ENCODE peak calls at places on chromosome 1, in four cellular contexts. One of them, this sample, is unnamed.

GRCh38 chr1:244271004-244271403 is 180.7 kb downstream of the ADSS2 start:
- DNase-seq in adrenal gland: no peak
- DNase-seq in PC-3: no peak
- DNase-seq in small intestine: no peak
- DNase-seq in this sample: no peak

GRCh38 chr1:62271932-62272728 is 47.1 kb downstream of the KANK4 start:
- DNase-seq in adrenal gland: peak; percentile 13
- DNase-seq in PC-3: no peak
- DNase-seq in small intestine: no peak
- DNase-seq in this sample: no peak

GRCh38 chr1:85583355-85584263 is 3.0 kb downstream of the CCN1 start:
- DNase-seq in adrenal gland: no peak
- DNase-seq in PC-3: peak; percentile 32
- DNase-seq in small intestine: no peak
- DNase-seq in this sample: no peak

GRCh38 chr1:202130275-202130646 is 7.5 kb downstream of the GPR37L1 start:
- DNase-seq in adrenal gland: peak; percentile 61
- DNase-seq in PC-3: no peak
- DNase-seq in small intestine: no peak
- DNase-seq in this sample: no peak

GRCh38 chr1:45815667-45816458 is 12.5 kb downstream of the MAST2 start:
- DNase-seq in adrenal gland: peak; percentile 56
- DNase-seq in PC-3: peak; percentile 71
- DNase-seq in small intestine: no peak
- DNase-seq in this sample: no peak

GRCh38 chr1:214248294-214249082 is 32.5 kb upstream of the SMYD2 start:
- DNase-seq in adrenal gland: no peak
- DNase-seq in PC-3: peak; percentile 19
- DNase-seq in small intestine: no peak
- DNase-seq in this sample: no peak

GRCh38 chr1:25702101-25702775 is 85.6 kb downstream of the MAN1C1 start:
- DNase-seq in adrenal gland: no peak
- DNase-seq in PC-3: no peak
- DNase-seq in small intestine: no peak
- DNase-seq in this sample: peak; percentile 93

GRCh38 chr1:245054105-245054831 is 100.5 kb upstream of the KIF26B start:
- DNase-seq in adrenal gland: no peak
- DNase-seq in PC-3: no peak
- DNase-seq in small intestine: no peak
- DNase-seq in this sample: no peak

GRCh38 chr1:11539850-11540772 is 61.2 kb downstream of the DISP3 start:
- DNase-seq in adrenal gland: no peak
- DNase-seq in PC-3: no peak
- DNase-seq in small intestine: no peak
- DNase-seq in this sample: no peak

GRCh38 chr1:180627411-180627810 is 4.4 kb upstream of the XPR1 start:
- DNase-seq in adrenal gland: no peak
- DNase-seq in PC-3: no peak
- DNase-seq in small intestine: no peak
- DNase-seq in this sample: no peak

GRCh38 chr1:99599678-99600175 is 46.2 kb upstream of the PALMD start:
- DNase-seq in adrenal gland: peak; percentile 98
- DNase-seq in PC-3: peak; percentile 84
- DNase-seq in small intestine: no peak
- DNase-seq in this sample: peak; percentile 6

GRCh38 chr1:235296729-235297128 is 31.2 kb downstream of the ARID4B start:
- DNase-seq in adrenal gland: no peak
- DNase-seq in PC-3: no peak
- DNase-seq in small intestine: no peak
- DNase-seq in this sample: no peak

GRCh38 chr1:119633575-119634325 is 14.3 kb downstream of the ZNF697 start:
- DNase-seq in adrenal gland: no peak
- DNase-seq in PC-3: no peak
- DNase-seq in small intestine: no peak
- DNase-seq in this sample: no peak

DNA sequence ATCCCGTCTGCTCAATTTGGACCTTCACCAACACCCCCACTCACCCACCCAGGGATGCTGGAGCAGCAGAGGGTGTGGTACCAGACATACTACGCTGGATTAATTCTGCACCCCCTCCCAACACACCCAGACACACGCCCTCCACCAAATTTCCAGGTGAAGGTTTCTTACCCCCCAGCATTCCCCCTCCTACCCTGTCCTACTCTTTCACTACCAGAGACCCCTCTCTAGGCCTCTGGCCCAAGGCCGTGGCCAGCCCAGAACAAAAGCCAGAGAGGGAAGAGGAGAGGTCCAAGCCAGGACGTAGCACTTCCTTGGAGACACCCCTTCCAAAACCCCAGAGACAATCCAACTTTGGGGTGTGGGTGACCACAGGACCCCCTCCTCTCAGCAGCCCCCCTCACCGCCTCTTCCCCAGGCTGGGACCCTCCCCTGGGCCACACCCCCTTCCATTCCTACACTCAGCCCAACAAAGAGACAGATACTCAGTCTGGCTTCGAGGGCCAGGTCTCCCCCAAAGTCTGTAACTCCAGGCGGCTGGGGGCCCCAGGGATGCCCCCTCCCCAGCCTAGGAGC is 1.6 kb downstream of the MEX3A start:
- DNase-seq in adrenal gland: no peak
- DNase-seq in PC-3: no peak
- DNase-seq in small intestine: no peak
- DNase-seq in this sample: no peak
- H3K4me3 ChIP-seq in adrenal gland: no peak overlapping the region
- H3K4me3 ChIP-seq in PC-3: peak overlapping the region; percentile 78
- H3K4me3 ChIP-seq in small intestine: no peak overlapping the region
- H3K4me3 ChIP-seq in this sample: peak overlapping the region; percentile 93

GRCh38 chr1:42524330-42524729 is 61.2 kb downstream of the CCDC30 start:
- DNase-seq in adrenal gland: no peak
- DNase-seq in PC-3: no peak
- DNase-seq in small intestine: no peak
- DNase-seq in this sample: no peak

GRCh38 chr1:42523171-42523570 is 60.1 kb downstream of the CCDC30 start:
- DNase-seq in adrenal gland: no peak
- DNase-seq in PC-3: no peak
- DNase-seq in small intestine: no peak
- DNase-seq in this sample: no peak

DNA sequence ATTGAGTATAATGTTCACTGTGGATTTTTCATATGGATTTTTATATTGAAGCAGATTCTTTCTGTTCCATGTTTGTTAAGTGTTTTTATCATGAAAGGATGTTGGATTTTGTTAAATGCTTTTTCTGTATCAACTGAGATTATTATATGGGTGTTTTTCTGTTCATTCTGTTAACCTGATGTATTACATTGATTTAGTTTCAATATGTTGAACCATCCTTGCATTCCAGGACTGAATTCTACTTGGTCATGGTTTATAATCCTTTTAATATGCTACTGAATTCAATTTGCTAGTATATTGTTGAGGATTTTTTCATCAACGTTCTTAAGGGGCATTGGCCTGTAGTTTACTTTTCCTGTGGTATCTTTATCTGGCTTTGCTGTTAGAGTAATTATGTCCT is 55.8 kb downstream of the CCDC30 start:
- DNase-seq in adrenal gland: no peak
- DNase-seq in PC-3: no peak
- DNase-seq in small intestine: no peak
- DNase-seq in this sample: no peak
- H3K9me3 ChIP-seq in adrenal gland: no peaks in the 10 kb centered on the region
- H3K9me3 ChIP-seq in PC-3: peaks cover 13% of the 10 kb centered on the region
- H3K9me3 ChIP-seq in small intestine: no peaks in the 10 kb centered on the region
- H3K9me3 ChIP-seq in this sample: peaks cover 31% of the 10 kb centered on the region

DNA sequence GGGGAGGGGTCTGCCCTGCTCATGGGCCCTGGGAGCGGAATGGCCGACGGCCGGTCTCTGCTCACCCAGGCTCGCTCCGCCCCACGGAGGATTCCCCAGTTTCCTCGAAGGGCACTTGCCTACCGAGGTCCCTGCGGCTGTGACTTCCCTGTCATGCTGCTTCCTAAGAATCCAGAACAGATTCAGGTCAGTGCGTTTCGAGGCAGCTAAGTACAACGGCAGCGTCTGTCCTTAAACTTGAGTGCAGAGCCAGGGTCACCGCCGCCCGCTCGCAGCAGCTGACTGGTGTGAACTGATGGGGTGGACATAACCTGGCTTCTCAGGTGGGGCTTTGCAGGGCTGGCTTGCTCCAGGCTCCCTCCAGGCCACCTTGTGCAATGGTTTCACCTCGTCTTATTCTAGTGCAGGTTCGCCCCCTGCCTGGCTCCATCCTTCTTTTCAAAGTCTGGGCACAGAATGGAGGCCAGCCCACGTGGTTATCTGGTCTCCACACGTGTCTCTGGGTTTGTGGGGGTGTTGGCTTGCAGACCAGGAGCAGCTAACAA is 7.6 kb upstream of the C1orf174 start:
- DNase-seq in adrenal gland: no peak
- DNase-seq in PC-3: no peak
- DNase-seq in small intestine: no peak
- DNase-seq in this sample: no peak
- H3K4me1 ChIP-seq in adrenal gland: no peaks in the 10 kb centered on the region
- H3K4me1 ChIP-seq in PC-3: peaks cover 4% of the 10 kb centered on the region
- H3K4me1 ChIP-seq in small intestine: no peaks in the 10 kb centered on the region
- H3K4me1 ChIP-seq in this sample: peaks cover 23% of the 10 kb centered on the region

GRCh38 chr1:159173303-159173702 is 1.9 kb downstream of the CADM3 start:
- DNase-seq in adrenal gland: no peak
- DNase-seq in PC-3: no peak
- DNase-seq in small intestine: no peak
- DNase-seq in this sample: no peak

GRCh38 chr1:159172599-159173291 is 1.3 kb downstream of the CADM3 start:
- DNase-seq in adrenal gland: no peak
- DNase-seq in PC-3: no peak
- DNase-seq in small intestine: no peak
- DNase-seq in this sample: peak; percentile 57

GRCh38 chr1:159170639-159171038 is 776 bp upstream of the CADM3 start:
- DNase-seq in adrenal gland: no peak
- DNase-seq in PC-3: no peak
- DNase-seq in small intestine: no peak
- DNase-seq in this sample: no peak

GRCh38 chr1:159171688-159172501 is 480 bp downstream of the CADM3 start:
- DNase-seq in adrenal gland: no peak
- DNase-seq in PC-3: no peak
- DNase-seq in small intestine: no peak
- DNase-seq in this sample: no peak

GRCh38 chr1:159171254-159171687 is at the start of gene CADM3:
- DNase-seq in adrenal gland: no peak
- DNase-seq in PC-3: no peak
- DNase-seq in small intestine: no peak
- DNase-seq in this sample: no peak
- H3K4me3 ChIP-seq in adrenal gland: no peak within 1 kb of the TSS
- H3K4me3 ChIP-seq in PC-3: no peak within 1 kb of the TSS
- H3K4me3 ChIP-seq in small intestine: no peak within 1 kb of the TSS
- H3K4me3 ChIP-seq in this sample: peak within 1 kb of the TSS; percentile 81